ENCODE peak calls at places on chromosomes 2 and 18, in five cellular contexts. One of them, this sample, is unnamed.

GRCh38 chr2:220775856-220776467 is 796.1 kb downstream of the EPHA4 start:
- DNase-seq in epithelial cell of esophagus: peak; percentile 23
- DNase-seq in H4: no peak
- DNase-seq in IMR-90: peak; percentile 20
- DNase-seq in stimulated activated CD4-positive, alpha-beta T cell treated with anti-CD3 and anti-CD28 coated beads, Interleukin-15, amount 100 ng/mL, for 1 hour: no peak
- DNase-seq in this sample: no peak

GRCh38 chr2:88187038-88187676 is 17.0 kb downstream of the THNSL2 start:
- DNase-seq in epithelial cell of esophagus: peak; percentile 76
- DNase-seq in H4: peak; percentile 41
- DNase-seq in IMR-90: peak; percentile 21
- DNase-seq in stimulated activated CD4-positive, alpha-beta T cell treated with anti-CD3 and anti-CD28 coated beads, Interleukin-15, amount 100 ng/mL, for 1 hour: no peak
- DNase-seq in this sample: peak; percentile 80

GRCh38 chr2:48247171-48247570 is 282.8 kb upstream of the STON1 start:
- DNase-seq in epithelial cell of esophagus: no peak
- DNase-seq in H4: no peak
- DNase-seq in IMR-90: peak; percentile 48
- DNase-seq in stimulated activated CD4-positive, alpha-beta T cell treated with anti-CD3 and anti-CD28 coated beads, Interleukin-15, amount 100 ng/mL, for 1 hour: no peak
- DNase-seq in this sample: no peak

GRCh38 chr18:76564117-76564516 is 69.1 kb upstream of the ZNF516 start:
- DNase-seq in epithelial cell of esophagus: peak; percentile 95
- DNase-seq in H4: peak; percentile 31
- DNase-seq in IMR-90: peak; percentile 89
- DNase-seq in stimulated activated CD4-positive, alpha-beta T cell treated with anti-CD3 and anti-CD28 coated beads, Interleukin-15, amount 100 ng/mL, for 1 hour: no peak
- DNase-seq in this sample: peak; percentile 90

GRCh38 chr2:69013123-69013836 is at the start of gene ANTXR1:
- DNase-seq in epithelial cell of esophagus: peak; percentile 65
- DNase-seq in H4: peak; percentile 66
- DNase-seq in IMR-90: peak; percentile 78
- DNase-seq in stimulated activated CD4-positive, alpha-beta T cell treated with anti-CD3 and anti-CD28 coated beads, Interleukin-15, amount 100 ng/mL, for 1 hour: no peak
- DNase-seq in this sample: peak; percentile 83

GRCh38 chr2:219633276-219634065 is 6.0 kb downstream of the SLC4A3 start:
- DNase-seq in epithelial cell of esophagus: no peak
- DNase-seq in H4: no peak
- DNase-seq in IMR-90: no peak
- DNase-seq in stimulated activated CD4-positive, alpha-beta T cell treated with anti-CD3 and anti-CD28 coated beads, Interleukin-15, amount 100 ng/mL, for 1 hour: no peak
- DNase-seq in this sample: no peak

GRCh38 chr2:165239230-165239629 is at the start of gene SCN2A:
- DNase-seq in epithelial cell of esophagus: peak; percentile 81
- DNase-seq in H4: peak; percentile 58
- DNase-seq in IMR-90: peak; percentile 49
- DNase-seq in stimulated activated CD4-positive, alpha-beta T cell treated with anti-CD3 and anti-CD28 coated beads, Interleukin-15, amount 100 ng/mL, for 1 hour: no peak
- DNase-seq in this sample: peak; percentile 60

GRCh38 chr18:2466978-2467377 is 104.3 kb downstream of the METTL4 start:
- DNase-seq in epithelial cell of esophagus: peak; percentile 9
- DNase-seq in H4: no peak
- DNase-seq in IMR-90: no peak
- DNase-seq in stimulated activated CD4-positive, alpha-beta T cell treated with anti-CD3 and anti-CD28 coated beads, Interleukin-15, amount 100 ng/mL, for 1 hour: no peak
- DNase-seq in this sample: no peak

GRCh38 chr2:215921884-215922283 is 91.5 kb downstream of the MREG start:
- DNase-seq in epithelial cell of esophagus: peak; percentile 58
- DNase-seq in H4: peak; percentile 46
- DNase-seq in IMR-90: peak; percentile 96
- DNase-seq in stimulated activated CD4-positive, alpha-beta T cell treated with anti-CD3 and anti-CD28 coated beads, Interleukin-15, amount 100 ng/mL, for 1 hour: no peak
- DNase-seq in this sample: peak; percentile 92

GRCh38 chr2:204274991-204275390 is 270.3 kb upstream of the PARD3B start:
- DNase-seq in epithelial cell of esophagus: no peak
- DNase-seq in H4: no peak
- DNase-seq in IMR-90: no peak
- DNase-seq in stimulated activated CD4-positive, alpha-beta T cell treated with anti-CD3 and anti-CD28 coated beads, Interleukin-15, amount 100 ng/mL, for 1 hour: no peak
- DNase-seq in this sample: no peak

GRCh38 chr2:71458413-71459083 is 5.2 kb downstream of the DYSF start:
- DNase-seq in epithelial cell of esophagus: no peak
- DNase-seq in H4: peak; percentile 82
- DNase-seq in IMR-90: peak; percentile 58
- DNase-seq in stimulated activated CD4-positive, alpha-beta T cell treated with anti-CD3 and anti-CD28 coated beads, Interleukin-15, amount 100 ng/mL, for 1 hour: no peak
- DNase-seq in this sample: peak; percentile 44

GRCh38 chr18:63949068-63949737 is at the start of gene HMSD:
- DNase-seq in epithelial cell of esophagus: peak; percentile 72
- DNase-seq in H4: peak; percentile 32
- DNase-seq in IMR-90: no peak
- DNase-seq in stimulated activated CD4-positive, alpha-beta T cell treated with anti-CD3 and anti-CD28 coated beads, Interleukin-15, amount 100 ng/mL, for 1 hour: peak; percentile 44
- DNase-seq in this sample: no peak

GRCh38 chr18:21763846-21764646 is 23.5 kb downstream of the MIB1 start:
- DNase-seq in epithelial cell of esophagus: no peak
- DNase-seq in H4: no peak
- DNase-seq in IMR-90: peak; percentile 10
- DNase-seq in stimulated activated CD4-positive, alpha-beta T cell treated with anti-CD3 and anti-CD28 coated beads, Interleukin-15, amount 100 ng/mL, for 1 hour: no peak
- DNase-seq in this sample: no peak

GRCh38 chr2:225493420-225494099 is 94.0 kb downstream of the NYAP2 start:
- DNase-seq in epithelial cell of esophagus: peak; percentile 42
- DNase-seq in H4: no peak
- DNase-seq in IMR-90: no peak
- DNase-seq in stimulated activated CD4-positive, alpha-beta T cell treated with anti-CD3 and anti-CD28 coated beads, Interleukin-15, amount 100 ng/mL, for 1 hour: no peak
- DNase-seq in this sample: peak; percentile 28

GRCh38 chr2:127134833-127135830 is 28.2 kb upstream of the BIN1 start:
- DNase-seq in epithelial cell of esophagus: peak; percentile 38
- DNase-seq in H4: no peak
- DNase-seq in IMR-90: no peak
- DNase-seq in stimulated activated CD4-positive, alpha-beta T cell treated with anti-CD3 and anti-CD28 coated beads, Interleukin-15, amount 100 ng/mL, for 1 hour: no peak
- DNase-seq in this sample: no peak

GRCh38 chr18:1806884-1807615 is 764.3 kb downstream of the METTL4 start:
- DNase-seq in epithelial cell of esophagus: no peak
- DNase-seq in H4: no peak
- DNase-seq in IMR-90: no peak
- DNase-seq in stimulated activated CD4-positive, alpha-beta T cell treated with anti-CD3 and anti-CD28 coated beads, Interleukin-15, amount 100 ng/mL, for 1 hour: no peak
- DNase-seq in this sample: no peak

GRCh38 chr18:80200932-80201672 is 46.2 kb downstream of the PARD6G start:
- DNase-seq in epithelial cell of esophagus: no peak
- DNase-seq in H4: no peak
- DNase-seq in IMR-90: no peak
- DNase-seq in stimulated activated CD4-positive, alpha-beta T cell treated with anti-CD3 and anti-CD28 coated beads, Interleukin-15, amount 100 ng/mL, for 1 hour: no peak
- DNase-seq in this sample: no peak

GRCh38 chr2:241034490-241035141 is 36.2 kb downstream of the SNED1 start:
- DNase-seq in epithelial cell of esophagus: no peak
- DNase-seq in H4: no peak
- DNase-seq in IMR-90: no peak
- DNase-seq in stimulated activated CD4-positive, alpha-beta T cell treated with anti-CD3 and anti-CD28 coated beads, Interleukin-15, amount 100 ng/mL, for 1 hour: no peak
- DNase-seq in this sample: no peak

GRCh38 chr2:120741514-120742448 is 6.1 kb downstream of the GLI2 start:
- DNase-seq in epithelial cell of esophagus: no peak
- DNase-seq in H4: no peak
- DNase-seq in IMR-90: no peak
- DNase-seq in stimulated activated CD4-positive, alpha-beta T cell treated with anti-CD3 and anti-CD28 coated beads, Interleukin-15, amount 100 ng/mL, for 1 hour: no peak
- DNase-seq in this sample: no peak

GRCh38 chr18:79577451-79578395 is 101.9 kb upstream of the CTDP1 start:
- DNase-seq in epithelial cell of esophagus: no peak
- DNase-seq in H4: no peak
- DNase-seq in IMR-90: peak; percentile 49
- DNase-seq in stimulated activated CD4-positive, alpha-beta T cell treated with anti-CD3 and anti-CD28 coated beads, Interleukin-15, amount 100 ng/mL, for 1 hour: no peak
- DNase-seq in this sample: no peak

GRCh38 chr2:232418466-232419244 is 12.0 kb downstream of the ALPG start:
- DNase-seq in epithelial cell of esophagus: peak; percentile 58
- DNase-seq in H4: no peak
- DNase-seq in IMR-90: no peak
- DNase-seq in stimulated activated CD4-positive, alpha-beta T cell treated with anti-CD3 and anti-CD28 coated beads, Interleukin-15, amount 100 ng/mL, for 1 hour: no peak
- DNase-seq in this sample: no peak

GRCh38 chr18:9905401-9905922 is 8.4 kb upstream of the VAPA start:
- DNase-seq in epithelial cell of esophagus: peak; percentile 58
- DNase-seq in H4: no peak
- DNase-seq in IMR-90: no peak
- DNase-seq in stimulated activated CD4-positive, alpha-beta T cell treated with anti-CD3 and anti-CD28 coated beads, Interleukin-15, amount 100 ng/mL, for 1 hour: no peak
- DNase-seq in this sample: peak; percentile 66

GRCh38 chr2:75100011-75100680 is 99.2 kb downstream of the TACR1 start:
- DNase-seq in epithelial cell of esophagus: peak; percentile 71
- DNase-seq in H4: peak; percentile 35
- DNase-seq in IMR-90: peak; percentile 67
- DNase-seq in stimulated activated CD4-positive, alpha-beta T cell treated with anti-CD3 and anti-CD28 coated beads, Interleukin-15, amount 100 ng/mL, for 1 hour: no peak
- DNase-seq in this sample: peak; percentile 46

GRCh38 chr2:217672472-217672871 is 330.3 kb downstream of the TNS1 start:
- DNase-seq in epithelial cell of esophagus: peak; percentile 85
- DNase-seq in H4: no peak
- DNase-seq in IMR-90: no peak
- DNase-seq in stimulated activated CD4-positive, alpha-beta T cell treated with anti-CD3 and anti-CD28 coated beads, Interleukin-15, amount 100 ng/mL, for 1 hour: no peak
- DNase-seq in this sample: no peak

GRCh38 chr18:66316708-66317107 is 287.2 kb downstream of the CDH19 start:
- DNase-seq in epithelial cell of esophagus: no peak
- DNase-seq in H4: no peak
- DNase-seq in IMR-90: no peak
- DNase-seq in stimulated activated CD4-positive, alpha-beta T cell treated with anti-CD3 and anti-CD28 coated beads, Interleukin-15, amount 100 ng/mL, for 1 hour: no peak
- DNase-seq in this sample: no peak

GRCh38 chr2:212177724-212178123 is 360.9 kb downstream of the ERBB4 start:
- DNase-seq in epithelial cell of esophagus: peak; percentile 22
- DNase-seq in H4: peak; percentile 10
- DNase-seq in IMR-90: peak; percentile 0
- DNase-seq in stimulated activated CD4-positive, alpha-beta T cell treated with anti-CD3 and anti-CD28 coated beads, Interleukin-15, amount 100 ng/mL, for 1 hour: no peak
- DNase-seq in this sample: no peak

GRCh38 chr2:25438793-25439192 is 97.1 kb upstream of the DNMT3A start:
- DNase-seq in epithelial cell of esophagus: no peak
- DNase-seq in H4: no peak
- DNase-seq in IMR-90: no peak
- DNase-seq in stimulated activated CD4-positive, alpha-beta T cell treated with anti-CD3 and anti-CD28 coated beads, Interleukin-15, amount 100 ng/mL, for 1 hour: no peak
- DNase-seq in this sample: no peak

GRCh38 chr2:63814114-63814513 is 27.6 kb upstream of the UGP2 start:
- DNase-seq in epithelial cell of esophagus: peak; percentile 38
- DNase-seq in H4: no peak
- DNase-seq in IMR-90: peak; percentile 44
- DNase-seq in stimulated activated CD4-positive, alpha-beta T cell treated with anti-CD3 and anti-CD28 coated beads, Interleukin-15, amount 100 ng/mL, for 1 hour: no peak
- DNase-seq in this sample: no peak

GRCh38 chr18:5515007-5515744 is 28.6 kb downstream of the EPB41L3 start:
- DNase-seq in epithelial cell of esophagus: no peak
- DNase-seq in H4: no peak
- DNase-seq in IMR-90: no peak
- DNase-seq in stimulated activated CD4-positive, alpha-beta T cell treated with anti-CD3 and anti-CD28 coated beads, Interleukin-15, amount 100 ng/mL, for 1 hour: no peak
- DNase-seq in this sample: no peak

GRCh38 chr2:199940373-199940772 is 14.9 kb downstream of the TYW5 start:
- DNase-seq in epithelial cell of esophagus: peak; percentile 24
- DNase-seq in H4: peak; percentile 43
- DNase-seq in IMR-90: peak; percentile 38
- DNase-seq in stimulated activated CD4-positive, alpha-beta T cell treated with anti-CD3 and anti-CD28 coated beads, Interleukin-15, amount 100 ng/mL, for 1 hour: no peak
- DNase-seq in this sample: peak; percentile 30

GRCh38 chr2:20106746-20107145 is 55.3 kb upstream of the LAPTM4A start:
- DNase-seq in epithelial cell of esophagus: peak; percentile 69
- DNase-seq in H4: no peak
- DNase-seq in IMR-90: no peak
- DNase-seq in stimulated activated CD4-positive, alpha-beta T cell treated with anti-CD3 and anti-CD28 coated beads, Interleukin-15, amount 100 ng/mL, for 1 hour: peak; percentile 8
- DNase-seq in this sample: peak; percentile 45

GRCh38 chr18:39561136-39561535 is 1995.5 kb upstream of the CELF4 start:
- DNase-seq in epithelial cell of esophagus: no peak
- DNase-seq in H4: no peak
- DNase-seq in IMR-90: no peak
- DNase-seq in stimulated activated CD4-positive, alpha-beta T cell treated with anti-CD3 and anti-CD28 coated beads, Interleukin-15, amount 100 ng/mL, for 1 hour: no peak
- DNase-seq in this sample: no peak

GRCh38 chr2:125172181-125172580 is 1147.1 kb downstream of the CNTNAP5 start:
- DNase-seq in epithelial cell of esophagus: peak; percentile 1
- DNase-seq in H4: no peak
- DNase-seq in IMR-90: no peak
- DNase-seq in stimulated activated CD4-positive, alpha-beta T cell treated with anti-CD3 and anti-CD28 coated beads, Interleukin-15, amount 100 ng/mL, for 1 hour: no peak
- DNase-seq in this sample: peak; percentile 22

GRCh38 chr2:118224888-118225264 is 136.6 kb downstream of the INSIG2 start:
- DNase-seq in epithelial cell of esophagus: no peak
- DNase-seq in H4: no peak
- DNase-seq in IMR-90: no peak
- DNase-seq in stimulated activated CD4-positive, alpha-beta T cell treated with anti-CD3 and anti-CD28 coated beads, Interleukin-15, amount 100 ng/mL, for 1 hour: no peak
- DNase-seq in this sample: no peak

GRCh38 chr2:102662861-102663260 is 43.5 kb downstream of the SLC9A2 start:
- DNase-seq in epithelial cell of esophagus: no peak
- DNase-seq in H4: no peak
- DNase-seq in IMR-90: no peak
- DNase-seq in stimulated activated CD4-positive, alpha-beta T cell treated with anti-CD3 and anti-CD28 coated beads, Interleukin-15, amount 100 ng/mL, for 1 hour: no peak
- DNase-seq in this sample: no peak

GRCh38 chr2:192448881-192449280 is 254.1 kb upstream of the TMEFF2 start:
- DNase-seq in epithelial cell of esophagus: no peak
- DNase-seq in H4: no peak
- DNase-seq in IMR-90: no peak
- DNase-seq in stimulated activated CD4-positive, alpha-beta T cell treated with anti-CD3 and anti-CD28 coated beads, Interleukin-15, amount 100 ng/mL, for 1 hour: no peak
- DNase-seq in this sample: no peak

GRCh38 chr2:237223208-237223861 is 137.6 kb downstream of the COPS8 start:
- DNase-seq in epithelial cell of esophagus: peak; percentile 75
- DNase-seq in H4: peak; percentile 92
- DNase-seq in IMR-90: peak; percentile 100
- DNase-seq in stimulated activated CD4-positive, alpha-beta T cell treated with anti-CD3 and anti-CD28 coated beads, Interleukin-15, amount 100 ng/mL, for 1 hour: no peak
- DNase-seq in this sample: peak; percentile 94

GRCh38 chr2:24026233-24026632 is 16.3 kb downstream of the MFSD2B start:
- DNase-seq in epithelial cell of esophagus: no peak
- DNase-seq in H4: no peak
- DNase-seq in IMR-90: no peak
- DNase-seq in stimulated activated CD4-positive, alpha-beta T cell treated with anti-CD3 and anti-CD28 coated beads, Interleukin-15, amount 100 ng/mL, for 1 hour: no peak
- DNase-seq in this sample: no peak

GRCh38 chr18:5339202-5339834 is 43.8 kb upstream of the ZBTB14 start:
- DNase-seq in epithelial cell of esophagus: no peak
- DNase-seq in H4: no peak
- DNase-seq in IMR-90: no peak
- DNase-seq in stimulated activated CD4-positive, alpha-beta T cell treated with anti-CD3 and anti-CD28 coated beads, Interleukin-15, amount 100 ng/mL, for 1 hour: no peak
- DNase-seq in this sample: no peak